ENCODE peak calls at places on chromosomes 16 and 17, in six cellular contexts. I is ascending aorta, D is IMR-90, J is mesothelial cell of epicardium, Q is fibroblast of mammary gland, L is endothelial cell. F is an unnamed sample.

GRCh38 chr17:7882068-7882467 is 6.5 kb upstream of the CHD3 start:
- DNase-seq in D (no peak), Q (no peak), I (no peak), J (no peak), L (no peak), F (no peak)

GRCh38 chr17:30278032-30278431 is 13.7 kb downstream of the BLMH start:
- DNase-seq in D (peak; percentile 69), I (no peak), L (peak; percentile 23), J (no peak), Q (peak; percentile 40), F (no peak)

GRCh38 chr17:64355536-64356303 is 34.9 kb downstream of the PECAM1 start:
- DNase-seq in L (no peak), J (no peak), I (no peak), Q (peak; percentile 96), D (peak; percentile 43), F (no peak)

GRCh38 chr17:2289878-2290478 is 13.6 kb downstream of the SMG6 start:
- DNase-seq in J (no peak), Q (peak; percentile 32), D (peak; percentile 40), I (no peak), L (no peak), F (no peak)

GRCh38 chr17:3964203-3965122 is at the start of gene ATP2A3:
- DNase-seq in D (no peak), J (no peak), L (peak; percentile 39), I (no peak), Q (no peak), F (peak; percentile 77)

GRCh38 chr16:19559242-19559910 is 3.9 kb downstream of the VPS35L start:
- DNase-seq in I (no peak), J (no peak), D (peak; percentile 69), Q (peak; percentile 75), L (peak; percentile 26), F (no peak)

GRCh38 chr17:51118330-51119195 is 2.1 kb downstream of the SPAG9 start:
- DNase-seq in D (no peak), L (no peak), Q (peak; percentile 25), I (no peak), J (no peak), F (no peak)

GRCh38 chr17:75561927-75562603 is 25.5 kb upstream of the MYO15B start:
- DNase-seq in D (no peak), Q (peak; percentile 9), L (no peak), I (no peak), J (no peak), F (no peak)

GRCh38 chr16:53159781-53160436 is 105.1 kb downstream of the CHD9 start:
- DNase-seq in J (no peak), I (no peak), Q (peak; percentile 67), L (peak; percentile 13), D (peak; percentile 62), F (no peak)

GRCh38 chr17:7695586-7695985 is 7.3 kb downstream of the WRAP53 start:
- DNase-seq in I (no peak), Q (no peak), J (no peak), L (no peak), D (no peak), F (no peak)

GRCh38 chr16:23539984-23540816 is 16.9 kb downstream of the EARS2 start:
- DNase-seq in Q (no peak), J (no peak), I (no peak), L (no peak), D (no peak), F (no peak)

GRCh38 chr17:65588194-65588808 is 26.9 kb upstream of the AXIN2 start:
- DNase-seq in Q (no peak), D (no peak), J (no peak), L (no peak), I (no peak), F (no peak)

GRCh38 chr16:3235856-3236669 is 1.1 kb upstream of the ZNF200 start:
- DNase-seq in D (no peak), J (no peak), Q (no peak), L (peak; percentile 8), I (peak; percentile 72), F (no peak)

GRCh38 chr17:41620583-41621434 is 3.6 kb downstream of the KRT17 start:
- DNase-seq in D (no peak), J (no peak), Q (no peak), L (no peak), I (no peak), F (no peak)

GRCh38 chr17:60106377-60107059 is 27.8 kb upstream of the HEATR6 start:
- DNase-seq in D (peak; percentile 85), J (no peak), I (no peak), L (no peak), Q (peak; percentile 64), F (no peak)

GRCh38 chr16:19186403-19186802 is 18.4 kb downstream of the SYT17 start:
- DNase-seq in I (no peak), J (no peak), Q (no peak), D (no peak), L (no peak), F (no peak)

GRCh38 chr16:4944333-4945281 is 7.7 kb upstream of the PPL start:
- DNase-seq in I (peak; percentile 97), D (peak; percentile 97), J (peak; percentile 97), L (no peak), Q (peak; percentile 98), F (no peak)

GRCh38 chr16:54921229-54921824 is 9.3 kb upstream of the IRX5 start:
- DNase-seq in I (no peak), J (no peak), D (no peak), L (no peak), Q (peak; percentile 74), F (no peak)

GRCh38 chr17:5706835-5707234 is 122.5 kb upstream of the NLRP1 start:
- DNase-seq in Q (peak; percentile 53), L (peak; percentile 79), I (no peak), J (peak; percentile 74), D (peak; percentile 63), F (peak; percentile 42)

GRCh38 chr17:39920218-39921210 is 2.1 kb upstream of the GSDMB start:
- DNase-seq in I (peak; percentile 55), J (no peak), Q (no peak), D (no peak), L (no peak), F (no peak)

GRCh38 chr16:3584412-3584811 is 7.2 kb upstream of the NLRC3 start:
- DNase-seq in J (no peak), I (no peak), Q (no peak), D (no peak), L (no peak), F (no peak)

GRCh38 chr16:23317266-23317661 is 15.2 kb downstream of the SCNN1B start:
- DNase-seq in D (no peak), Q (no peak), L (no peak), J (no peak), I (no peak), F (no peak)

GRCh38 chr16:74075393-74075792 is 221.2 kb upstream of the PSMD7 start:
- DNase-seq in D (no peak), Q (no peak), J (no peak), I (no peak), L (no peak), F (no peak)

GRCh38 chr16:80056334-80056733 is 455.8 kb upstream of the MAF start:
- DNase-seq in I (peak; percentile 62), L (no peak), Q (no peak), D (peak; percentile 20), J (no peak), F (no peak)

GRCh38 chr17:3929181-3929580 is 12.9 kb upstream of the P2RX1 start:
- DNase-seq in J (no peak), D (no peak), L (no peak), I (no peak), Q (no peak), F (no peak)

GRCh38 chr17:50893183-50893993 is 27.2 kb upstream of the TOB1 start:
- DNase-seq in J (no peak), Q (peak; percentile 72), L (no peak), I (no peak), D (peak; percentile 52), F (no peak)

GRCh38 chr16:57643166-57643813 is 14.9 kb downstream of the ADGRG1 start:
- DNase-seq in J (no peak), D (peak; percentile 70), Q (peak; percentile 17), L (no peak), I (no peak), F (no peak)

GRCh38 chr16:57645691-57646387 is 17.4 kb downstream of the ADGRG1 start:
- DNase-seq in I (no peak), L (peak; percentile 24), Q (peak; percentile 69), D (peak; percentile 52), J (no peak), F (no peak)

GRCh38 chr16:57643902-57644301 is 15.5 kb downstream of the ADGRG1 start:
- DNase-seq in L (no peak), J (no peak), D (no peak), I (no peak), Q (no peak), F (no peak)

GRCh38 chr16:57642368-57643135 is 14.1 kb downstream of the ADGRG1 start:
- DNase-seq in J (no peak), I (no peak), L (no peak), D (no peak), Q (no peak), F (no peak)

GRCh38 chr16:57644383-57645014 is 16.1 kb downstream of the ADGRG1 start:
- DNase-seq in J (no peak), D (no peak), I (no peak), Q (no peak), L (no peak), F (no peak)
- TF ChIP-seq CTCF in J (no peak), D (no peak), I (no peak), Q (no peak), L (no peak), F (no peak)

GRCh38 chr17:32588982-32589381 is 102.2 kb downstream of the CDK5R1 start:
- DNase-seq in L (peak; percentile 18), J (no peak), Q (no peak), I (no peak), D (no peak), F (no peak)
- TF ChIP-seq CTCF in L (peak; percentile 63), J (peak; percentile 26), Q (peak; percentile 10), I (no peak), D (no peak), F (no peak)

GRCh38 chr17:79671387-79671752 is 59.4 kb upstream of the ENPP7 start:
- DNase-seq in J (no peak), D (no peak), Q (no peak), I (no peak), L (no peak), F (no peak)
- TF ChIP-seq CTCF in J (no peak), D (no peak), Q (no peak), I (no peak), L (no peak), F (no peak)

DNA sequence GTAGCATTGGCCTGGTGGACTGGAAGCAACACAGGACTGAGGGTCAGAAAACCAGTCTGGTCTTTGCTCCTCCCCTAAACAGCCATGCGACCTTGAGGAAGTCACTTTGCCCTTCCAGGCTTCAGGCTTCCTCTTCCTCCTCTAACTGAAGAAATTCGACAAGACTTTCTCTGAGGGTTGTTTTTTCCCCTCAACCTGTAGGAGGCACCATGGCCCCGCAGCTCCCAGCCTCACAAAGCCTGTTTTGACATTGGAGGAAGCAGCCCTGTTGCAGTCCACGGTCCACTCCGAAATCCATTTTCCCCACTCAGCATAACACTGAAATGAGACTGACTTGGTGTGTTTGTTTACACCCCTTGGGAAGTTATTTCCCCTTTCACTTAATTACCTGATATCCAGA is 41.2 kb upstream of the PIRT start:
- DNase-seq in I (no peak), L (no peak), J (peak; percentile 40), D (no peak), Q (no peak), F (no peak)
- TF ChIP-seq CTCF in I (no peak), L (no peak), J (no peak), D (no peak), Q (peak; percentile 10), F (no peak)

F was measured in activated B cell treated with CpG ODN at 0.5 μM for 24 hours.